ENCODE peak calls at places on chromosomes 3 and 15, in five cellular contexts. J, G, E, F and S are unnamed samples.

GRCh38 chr3:4795905-4796304 is 183.3 kb upstream of the BHLHE40 start:
- DNase-seq in J (no peak), G (no peak), E (no peak), F (no peak), S (no peak)

GRCh38 chr3:12810013-12810780 is 13.7 kb downstream of the CAND2 start:
- DNase-seq in J (peak), G (peak), E (peak), F (peak), S (peak)

GRCh38 chr3:53195602-53196574 is 34.9 kb downstream of the PRKCD start:
- DNase-seq in J (peak), G (peak), E (peak), F (peak), S (peak)

GRCh38 chr3:120498947-120499346 is 48.2 kb upstream of the FSTL1 start:
- DNase-seq in J (no peak), G (peak), E (no peak), F (no peak), S (no peak)

GRCh38 chr15:63258658-63259057 is 18.7 kb upstream of the APH1B start:
- DNase-seq in J (no peak), G (no peak), E (no peak), F (no peak), S (peak)

GRCh38 chr3:15637131-15637951 is 35.8 kb downstream of the BTD start:
- DNase-seq in J (no peak), G (no peak), E (no peak), F (no peak), S (peak)

GRCh38 chr15:84633311-84634227 is 20.5 kb downstream of the WDR73 start:
- DNase-seq in J (peak), G (peak), E (no peak), F (peak), S (peak)

GRCh38 chr15:39118510-39118909 is 462.4 kb upstream of the THBS1 start:
- DNase-seq in J (no peak), G (peak), E (no peak), F (no peak), S (no peak)

GRCh38 chr15:73305331-73306211 is 63.2 kb downstream of the HCN4 start:
- DNase-seq in J (no peak), G (peak), E (no peak), F (peak), S (peak)

GRCh38 chr3:46852329-46852720 is 10.9 kb downstream of the MYL3 start:
- DNase-seq in J (peak), G (no peak), E (peak), F (no peak), S (peak)

GRCh38 chr15:52689562-52689961 is 10.4 kb upstream of the ATOSA start:
- DNase-seq in J (no peak), G (no peak), E (no peak), F (no peak), S (no peak)

GRCh38 chr3:13066236-13066635 is 7.0 kb downstream of the IQSEC1 start:
- DNase-seq in J (no peak), G (no peak), E (no peak), F (no peak), S (no peak)

GRCh38 chr3:182138388-182138787 is 426.7 kb downstream of the SOX2 start:
- DNase-seq in J (no peak), G (no peak), E (no peak), F (no peak), S (no peak)

GRCh38 chr3:27431116-27431515 is 53.1 kb downstream of the SLC4A7 start:
- DNase-seq in J (no peak), G (peak), E (no peak), F (no peak), S (no peak)

GRCh38 chr3:196936288-196936687 is 6.0 kb downstream of the NCBP2 start:
- DNase-seq in J (no peak), G (no peak), E (no peak), F (no peak), S (no peak)

GRCh38 chr3:129587061-129587460 is 19.4 kb downstream of the PLXND1 start:
- DNase-seq in J (no peak), G (peak), E (no peak), F (no peak), S (no peak)

GRCh38 chr3:109073116-109073515 is 44.8 kb downstream of the MORC1 start:
- DNase-seq in J (no peak), G (no peak), E (no peak), F (no peak), S (no peak)

GRCh38 chr3:109072208-109072607 is 45.7 kb downstream of the MORC1 start:
- DNase-seq in J (no peak), G (no peak), E (no peak), F (peak), S (peak)

GRCh38 chr3:109070232-109070631 is 47.7 kb downstream of the MORC1 start:
- DNase-seq in J (no peak), G (no peak), E (no peak), F (no peak), S (no peak)

DNA sequence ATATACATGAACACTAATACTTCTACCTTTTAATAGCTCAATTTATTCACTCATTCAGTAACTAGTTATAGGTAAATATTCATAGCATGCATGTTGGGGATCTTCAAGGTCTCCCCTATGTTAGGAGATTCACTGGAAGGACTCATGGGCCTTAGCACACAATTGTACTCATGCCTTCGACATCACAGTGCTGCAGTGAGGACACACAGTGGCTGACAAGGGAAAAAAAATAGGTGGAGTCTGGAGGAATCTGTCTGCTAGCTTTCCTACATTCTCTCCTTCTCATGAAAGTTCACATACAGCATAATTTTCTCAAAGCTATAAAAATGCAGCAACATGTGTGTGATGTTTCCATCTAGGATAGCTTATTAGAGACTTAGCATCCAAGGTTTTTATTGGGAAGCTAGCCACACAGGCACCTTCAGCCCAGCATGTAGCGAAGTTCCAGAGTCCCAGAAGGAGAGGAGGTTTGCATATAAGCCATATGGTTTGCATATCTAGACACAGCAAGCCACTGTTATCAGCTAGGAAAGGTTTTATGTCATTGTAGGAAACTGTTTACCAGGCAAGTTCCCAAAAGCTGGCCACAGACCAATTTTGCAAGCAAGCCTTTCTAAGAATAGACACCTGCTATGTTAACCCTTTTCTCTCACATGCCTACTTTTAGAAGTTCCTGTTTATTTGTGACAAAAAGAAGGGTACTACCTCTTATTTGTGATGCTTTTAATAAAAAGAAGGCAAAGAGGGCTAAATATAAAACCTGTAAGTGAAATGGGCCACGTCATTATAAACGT is 46.4 kb downstream of the MORC1 start:
- DNase-seq in J (no peak), G (no peak), E (no peak), F (no peak), S (no peak)
- TF ChIP-seq CTCF in J (no peak), G (no peak), E (no peak), F (no peak), S (no peak)

DNA sequence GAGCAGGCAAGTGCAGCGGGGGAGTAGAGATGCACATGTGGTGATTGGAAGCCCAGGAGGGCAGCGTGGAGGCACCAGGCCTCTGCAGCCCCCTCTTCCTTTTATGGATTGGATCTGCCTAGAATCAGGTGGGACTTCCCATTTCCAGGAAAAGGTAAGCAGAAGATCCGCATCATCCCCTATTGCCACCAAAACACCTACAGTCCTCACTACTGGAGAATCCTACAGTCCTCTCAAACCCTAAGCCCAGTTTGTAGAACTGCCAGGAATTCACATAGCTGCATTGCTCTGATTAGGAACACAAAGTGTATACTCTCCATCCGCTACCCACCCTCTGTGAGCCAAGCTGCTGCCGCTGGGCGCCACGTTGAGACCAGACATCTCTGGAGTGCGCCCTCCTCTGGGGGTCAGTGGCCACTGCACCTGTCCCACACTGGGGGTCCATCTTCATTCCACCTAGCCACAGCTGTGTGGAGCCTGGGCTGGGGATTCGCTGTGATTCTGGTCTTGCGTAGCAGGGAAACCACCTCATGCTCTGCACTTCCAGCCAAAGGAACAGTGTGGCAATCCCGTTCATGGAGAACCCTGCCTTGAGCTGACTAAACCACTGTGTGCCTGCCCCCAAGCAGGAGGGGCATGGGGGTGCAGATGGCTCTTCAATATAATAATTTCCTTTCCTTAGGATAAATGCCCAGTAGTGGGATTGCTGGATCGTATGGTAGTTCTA is 88.9 kb upstream of the PTX3 start:
- DNase-seq in J (no peak), G (no peak), E (no peak), F (no peak), S (no peak)
- TF ChIP-seq CTCF in J (no peak), G (peak), E (no peak), F (no peak), S (no peak)

GRCh38 chr3:194867270-194867983 is 181.7 kb downstream of the FAM43A start:
- DNase-seq in J (peak), G (no peak), E (no peak), F (no peak), S (no peak)

GRCh38 chr3:194868831-194869230 is 183.1 kb downstream of the FAM43A start:
- DNase-seq in J (no peak), G (no peak), E (no peak), F (no peak), S (no peak)

GRCh38 chr3:194871143-194871863 is 185.6 kb downstream of the FAM43A start:
- DNase-seq in J (peak), G (peak), E (peak), F (peak), S (no peak)

GRCh38 chr3:194870394-194871110 is 184.9 kb downstream of the FAM43A start:
- DNase-seq in J (no peak), G (peak), E (no peak), F (no peak), S (no peak)

DNA sequence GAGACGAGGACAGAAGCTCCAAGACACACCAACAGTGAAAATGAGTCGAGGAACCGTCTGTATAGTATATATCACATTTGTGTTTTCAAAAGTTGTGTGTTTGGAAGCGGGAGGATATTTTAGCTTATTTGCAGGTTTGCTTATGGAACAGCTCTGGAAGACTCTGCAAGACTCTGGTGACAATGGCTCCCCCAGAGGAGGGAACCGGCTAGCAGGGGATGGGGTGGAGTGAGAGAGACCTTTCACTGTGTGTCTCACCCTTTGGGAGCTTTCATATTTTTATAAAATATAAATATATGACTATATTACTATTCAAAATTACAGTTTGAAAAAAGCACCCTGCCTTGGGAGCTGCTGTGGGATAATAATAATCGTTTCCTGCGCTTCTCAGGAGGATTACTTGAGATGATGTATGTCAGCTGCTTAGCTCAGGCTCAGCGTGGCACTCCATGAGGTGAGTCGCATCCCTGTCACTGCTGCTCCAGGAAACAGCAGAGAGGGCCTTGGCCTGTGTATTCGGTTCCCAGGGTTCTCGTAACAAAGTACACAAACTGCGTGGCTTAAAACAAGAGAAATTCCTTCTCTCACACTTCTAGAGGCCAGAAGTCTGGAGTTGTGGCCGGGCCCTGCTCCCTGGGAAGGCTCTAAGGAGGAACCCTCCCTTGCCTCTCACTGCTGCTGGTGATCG is 183.9 kb downstream of the FAM43A start:
- DNase-seq in J (no peak), G (peak), E (no peak), F (no peak), S (no peak)
- TF ChIP-seq CTCF in J (no peak), G (no peak), E (no peak), F (no peak), S (no peak)

DNA sequence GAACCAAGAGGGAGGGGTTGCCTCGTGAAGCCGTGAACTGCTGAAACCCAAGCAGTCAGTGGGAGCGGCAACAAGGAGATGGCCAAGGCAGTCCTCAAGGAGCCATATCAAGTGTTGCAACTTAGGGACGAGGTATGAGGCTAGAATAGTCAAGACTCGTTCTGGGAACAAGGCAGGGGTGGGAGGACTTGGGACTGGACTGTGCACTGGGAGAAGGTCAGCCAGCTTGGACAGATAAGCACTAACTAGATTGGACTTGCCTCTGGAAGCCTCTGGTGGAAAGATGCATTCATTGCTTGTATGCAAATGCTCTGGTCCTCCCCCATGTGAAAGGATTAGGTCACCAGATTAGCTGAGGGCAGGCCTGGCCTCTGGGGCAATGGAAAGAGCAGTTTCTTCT is 123.3 kb upstream of the CTNNB1 start:
- DNase-seq in J (no peak), G (no peak), E (no peak), F (no peak), S (no peak)
- TF ChIP-seq CTCF in J (peak), G (no peak), E (no peak), F (no peak), S (no peak)